ENCODE peak calls at places on chromosomes 4 and X, in five cellular contexts. One of them, this sample, is unnamed.

GRCh38 chr4:31918891-31919290 is 1198.7 kb downstream of the PCDH7 start:
- DNase-seq in GM12878: no peak
- DNase-seq in HepG2: no peak
- DNase-seq in SK-N-SH: no peak
- DNase-seq in K562: no peak
- DNase-seq in this sample: no peak

GRCh38 chr4:109332926-109333464 is 30.5 kb upstream of the COL25A1 start:
- DNase-seq in HepG2: no peak
- DNase-seq in GM12878: no peak
- DNase-seq in K562: peak; percentile 45
- DNase-seq in SK-N-SH: no peak
- DNase-seq in this sample: peak; percentile 86

GRCh38 chrX:119695535-119696050 is 2.6 kb upstream of the SEPTIN6 start:
- DNase-seq in HepG2: no peak
- DNase-seq in SK-N-SH: no peak
- DNase-seq in K562: no peak
- DNase-seq in GM12878: no peak
- DNase-seq in this sample: no peak

GRCh38 chr4:72505314-72505744 is 63.7 kb downstream of the ADAMTS3 start:
- DNase-seq in HepG2: peak; percentile 24
- DNase-seq in SK-N-SH: peak; percentile 48
- DNase-seq in GM12878: no peak
- DNase-seq in K562: peak; percentile 50
- DNase-seq in this sample: no peak

GRCh38 chr4:146577111-146577510 is 55.4 kb upstream of the SLC10A7 start:
- DNase-seq in SK-N-SH: no peak
- DNase-seq in K562: no peak
- DNase-seq in HepG2: no peak
- DNase-seq in GM12878: no peak
- DNase-seq in this sample: no peak

GRCh38 chr4:113222431-113222979 is 173.1 kb downstream of the ANK2 start:
- DNase-seq in SK-N-SH: no peak
- DNase-seq in GM12878: no peak
- DNase-seq in HepG2: no peak
- DNase-seq in K562: no peak
- DNase-seq in this sample: no peak

GRCh38 chr4:71009796-71010588 is 16.5 kb downstream of the DCK start:
- DNase-seq in HepG2: peak; percentile 50
- DNase-seq in SK-N-SH: peak; percentile 49
- DNase-seq in GM12878: no peak
- DNase-seq in K562: peak; percentile 55
- DNase-seq in this sample: no peak

GRCh38 chrX:43882294-43882681 is at the start of gene MAOB:
- DNase-seq in HepG2: peak; percentile 63
- DNase-seq in GM12878: no peak
- DNase-seq in SK-N-SH: peak; percentile 82
- DNase-seq in K562: peak; percentile 65
- DNase-seq in this sample: no peak

GRCh38 chr4:111028829-111029228 is 406.0 kb upstream of the PITX2 start:
- DNase-seq in HepG2: no peak
- DNase-seq in K562: no peak
- DNase-seq in GM12878: no peak
- DNase-seq in SK-N-SH: no peak
- DNase-seq in this sample: no peak

GRCh38 chr4:60790608-60791007 is 409.5 kb upstream of the ADGRL3 start:
- DNase-seq in HepG2: no peak
- DNase-seq in SK-N-SH: no peak
- DNase-seq in K562: no peak
- DNase-seq in GM12878: no peak
- DNase-seq in this sample: no peak

GRCh38 chr4:74311696-74312313 is 3.5 kb downstream of the EPGN start:
- DNase-seq in HepG2: peak; percentile 46
- DNase-seq in SK-N-SH: peak; percentile 7
- DNase-seq in K562: no peak
- DNase-seq in GM12878: peak; percentile 13
- DNase-seq in this sample: no peak

GRCh38 chr4:157225096-157225495 is 4.6 kb downstream of the GRIA2 start:
- DNase-seq in GM12878: no peak
- DNase-seq in HepG2: no peak
- DNase-seq in K562: no peak
- DNase-seq in SK-N-SH: no peak
- DNase-seq in this sample: no peak

GRCh38 chrX:74242484-74243138 is 61.4 kb upstream of the ZCCHC13 start:
- DNase-seq in SK-N-SH: no peak
- DNase-seq in GM12878: no peak
- DNase-seq in K562: no peak
- DNase-seq in HepG2: peak; percentile 76
- DNase-seq in this sample: no peak

GRCh38 chrX:155767101-155767878 is 113.9 kb upstream of the VAMP7 start:
- DNase-seq in HepG2: no peak
- DNase-seq in K562: peak; percentile 68
- DNase-seq in SK-N-SH: peak; percentile 25
- DNase-seq in GM12878: peak; percentile 4
- DNase-seq in this sample: peak; percentile 47

GRCh38 chrX:47143894-47144625 is 442 bp downstream of the NDUFB11 start:
- DNase-seq in K562: peak; percentile 79
- DNase-seq in HepG2: no peak
- DNase-seq in SK-N-SH: peak; percentile 72
- DNase-seq in GM12878: peak; percentile 42
- DNase-seq in this sample: no peak

GRCh38 chr4:73740353-73740778 is at the start of gene CXCL8:
- DNase-seq in K562: peak; percentile 31
- DNase-seq in HepG2: peak; percentile 53
- DNase-seq in SK-N-SH: no peak
- DNase-seq in GM12878: no peak
- DNase-seq in this sample: no peak

GRCh38 chrX:134570899-134571298 is 87.4 kb downstream of the PLAC1 start:
- DNase-seq in K562: no peak
- DNase-seq in SK-N-SH: no peak
- DNase-seq in HepG2: no peak
- DNase-seq in GM12878: no peak
- DNase-seq in this sample: no peak

DNA sequence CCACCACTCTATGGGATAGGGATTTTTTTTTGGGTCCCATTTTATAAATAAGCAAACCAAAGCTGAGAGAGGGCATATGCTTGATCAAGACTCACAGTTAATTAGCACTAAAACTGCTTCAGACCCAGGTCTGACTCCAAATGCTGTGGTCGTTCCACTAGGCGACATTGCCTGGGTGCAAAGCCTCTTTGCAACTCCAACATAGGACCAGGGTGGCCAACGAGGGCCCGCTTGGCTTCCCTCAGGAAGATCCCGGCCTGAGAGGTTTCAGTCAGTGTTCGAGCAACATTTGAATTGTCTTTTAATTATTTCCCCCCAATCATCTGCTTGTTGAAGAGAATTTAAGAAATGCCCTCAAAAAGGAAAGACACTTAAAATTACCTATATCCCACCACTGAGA is 11.2 kb downstream of the PJA1 start:
- DNase-seq in HepG2: no peak
- DNase-seq in K562: no peak
- DNase-seq in GM12878: no peak
- DNase-seq in SK-N-SH: peak; percentile 1
- DNase-seq in this sample: no peak
- TF ChIP-seq TAF1 in HepG2: no peak
- TF ChIP-seq TAF1 in K562: no peak
- TF ChIP-seq TAF1 in GM12878: no peak
- TF ChIP-seq TAF1 in SK-N-SH: no peak
- TF ChIP-seq TAF1 in this sample: no peak

GRCh38 chrX:101385795-101386541 is at the start of gene BTK:
- DNase-seq in K562: peak; percentile 84
- DNase-seq in GM12878: peak; percentile 68
- DNase-seq in SK-N-SH: no peak
- DNase-seq in HepG2: no peak
- DNase-seq in this sample: no peak
- TF ChIP-seq POLR2AphosphoS5 in K562: peak; percentile 54
- TF ChIP-seq POLR2AphosphoS5 in GM12878: peak; percentile 73
- TF ChIP-seq POLR2AphosphoS5 in SK-N-SH: no peak
- TF ChIP-seq POLR2AphosphoS5 in HepG2: no peak
- TF ChIP-seq POLR2AphosphoS5 in this sample: no peak

DNA sequence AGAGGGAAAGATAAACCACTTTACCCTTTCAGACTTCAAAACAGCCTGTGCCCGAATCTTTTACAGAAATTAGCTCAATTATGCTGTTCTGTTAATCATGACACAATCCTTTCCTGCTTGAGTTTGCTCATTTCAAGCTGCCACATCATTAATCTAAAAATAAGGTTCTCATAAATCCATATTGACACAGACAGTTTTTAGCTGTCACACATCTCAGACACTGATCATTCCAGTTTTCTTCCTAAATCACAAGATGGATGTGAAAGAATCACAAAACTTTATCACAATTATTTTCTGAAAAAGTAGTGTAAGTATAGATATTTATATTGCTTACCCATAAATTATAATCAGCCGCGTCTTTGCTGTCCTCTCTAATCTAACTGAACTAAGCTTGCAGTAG is 27.9 kb upstream of the AMELX start:
- DNase-seq in HepG2: no peak
- DNase-seq in SK-N-SH: no peak
- DNase-seq in K562: no peak
- DNase-seq in GM12878: no peak
- DNase-seq in this sample: no peak
- H3K9ac ChIP-seq in HepG2: no peak overlapping the region
- H3K9ac ChIP-seq in SK-N-SH: no peak overlapping the region
- H3K9ac ChIP-seq in K562: peak overlapping the region; percentile 72
- H3K9ac ChIP-seq in GM12878: no peak overlapping the region
- H3K9ac ChIP-seq in this sample: no peak overlapping the region

GRCh38 chrX:132504417-132504816 is 15.6 kb upstream of the MBNL3 start:
- DNase-seq in HepG2: no peak
- DNase-seq in K562: no peak
- DNase-seq in SK-N-SH: no peak
- DNase-seq in GM12878: no peak
- DNase-seq in this sample: no peak

GRCh38 chrX:132508834-132509233 is 20.0 kb upstream of the MBNL3 start:
- DNase-seq in HepG2: no peak
- DNase-seq in GM12878: no peak
- DNase-seq in K562: no peak
- DNase-seq in SK-N-SH: no peak
- DNase-seq in this sample: no peak

GRCh38 chrX:132501606-132502005 is 12.8 kb upstream of the MBNL3 start:
- DNase-seq in HepG2: no peak
- DNase-seq in K562: no peak
- DNase-seq in GM12878: no peak
- DNase-seq in SK-N-SH: no peak
- DNase-seq in this sample: no peak

DNA sequence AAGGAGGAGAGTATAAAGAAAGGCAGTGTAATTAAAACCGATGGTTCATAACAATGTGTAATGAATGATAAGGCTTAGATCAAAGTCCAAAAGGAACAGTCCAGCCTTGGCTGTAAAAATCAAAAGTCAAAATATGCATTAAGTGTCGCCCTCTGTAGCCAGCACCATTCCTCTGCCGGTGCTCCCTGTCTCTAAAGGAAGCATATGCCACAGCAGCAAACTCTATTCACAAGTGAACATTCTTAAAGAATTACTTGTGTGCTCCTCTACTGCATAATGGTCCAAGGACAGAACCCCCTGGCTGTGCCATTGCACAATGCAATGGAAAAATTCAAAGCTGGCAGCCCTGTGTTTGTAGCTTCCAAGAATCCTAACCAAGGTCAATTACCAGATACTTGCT is 16.3 kb upstream of the MBNL3 start:
- DNase-seq in K562: no peak
- DNase-seq in HepG2: peak; percentile 59
- DNase-seq in GM12878: no peak
- DNase-seq in SK-N-SH: no peak
- DNase-seq in this sample: no peak
- TF ChIP-seq TAF1 in K562: no peak
- TF ChIP-seq TAF1 in HepG2: no peak
- TF ChIP-seq TAF1 in GM12878: no peak
- TF ChIP-seq TAF1 in SK-N-SH: no peak
- TF ChIP-seq TAF1 in this sample: no peak

DNA sequence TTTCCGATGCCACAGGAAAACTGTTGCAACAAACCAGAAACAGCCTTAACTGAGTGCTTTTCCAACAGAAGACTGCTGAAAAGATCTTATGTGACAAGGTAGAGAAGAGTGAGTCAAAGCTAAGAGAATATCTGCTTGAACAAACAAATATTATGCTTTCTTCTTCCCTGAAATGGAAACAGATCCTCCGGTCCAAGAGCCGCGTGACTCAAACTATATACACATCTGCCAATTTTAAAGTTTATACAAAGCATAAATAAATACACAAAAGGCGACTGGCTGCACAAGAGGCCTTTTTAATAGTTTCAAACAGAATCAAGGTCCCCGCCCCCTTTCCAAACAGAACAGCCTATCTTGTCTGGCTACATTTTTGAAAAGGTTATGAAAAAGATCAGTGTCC is 329.7 kb upstream of the F9 start:
- DNase-seq in GM12878: no peak
- DNase-seq in K562: no peak
- DNase-seq in SK-N-SH: no peak
- DNase-seq in HepG2: no peak
- DNase-seq in this sample: no peak
- TF ChIP-seq POLR2AphosphoS5 in GM12878: no peak
- TF ChIP-seq POLR2AphosphoS5 in K562: no peak
- TF ChIP-seq POLR2AphosphoS5 in SK-N-SH: no peak
- TF ChIP-seq POLR2AphosphoS5 in HepG2: no peak
- TF ChIP-seq POLR2AphosphoS5 in this sample: no peak

GRCh38 chrX:67759018-67759417 is 215.2 kb downstream of the AR start:
- DNase-seq in GM12878: no peak
- DNase-seq in SK-N-SH: no peak
- DNase-seq in K562: no peak
- DNase-seq in HepG2: no peak
- DNase-seq in this sample: no peak
- H3K9ac ChIP-seq in GM12878: no peak overlapping the region
- H3K9ac ChIP-seq in SK-N-SH: no peak overlapping the region
- H3K9ac ChIP-seq in K562: no peak overlapping the region
- H3K9ac ChIP-seq in HepG2: no peak overlapping the region
- H3K9ac ChIP-seq in this sample: no peak overlapping the region

GRCh38 chr4:172095161-172095560 is 282.0 kb downstream of the GALNTL6 start:
- DNase-seq in HepG2: no peak
- DNase-seq in SK-N-SH: no peak
- DNase-seq in GM12878: no peak
- DNase-seq in K562: no peak
- DNase-seq in this sample: no peak

GRCh38 chr4:172099376-172099775 is 286.2 kb downstream of the GALNTL6 start:
- DNase-seq in HepG2: no peak
- DNase-seq in SK-N-SH: no peak
- DNase-seq in K562: no peak
- DNase-seq in GM12878: no peak
- DNase-seq in this sample: no peak

GRCh38 chr4:172096771-172097170 is 283.6 kb downstream of the GALNTL6 start:
- DNase-seq in SK-N-SH: no peak
- DNase-seq in HepG2: no peak
- DNase-seq in K562: no peak
- DNase-seq in GM12878: no peak
- DNase-seq in this sample: no peak
- TF ChIP-seq TAF1 in SK-N-SH: no peak
- TF ChIP-seq TAF1 in HepG2: no peak
- TF ChIP-seq TAF1 in K562: no peak
- TF ChIP-seq TAF1 in GM12878: no peak
- TF ChIP-seq TAF1 in this sample: no peak